ENCODE peak calls at places on chromosomes 7 and 10, in nine cellular contexts. One of them, this sample, is unnamed. For H3K27me3, the result is how much of the 10 kb centered on the place peaks cover.

GRCh38 chr10:63713191-63714144 is 192.3 kb downstream of the REEP3 start:
- DNase-seq in heart right ventricle: peak
- DNase-seq in endothelial cell of umbilical vein: peak
- DNase-seq in prostate gland: no peak
- DNase-seq in ovary: peak
- DNase-seq in HCT116: no peak
- DNase-seq in CD8-positive, alpha-beta T cell: no peak
- DNase-seq in lung: no peak
- DNase-seq in IMR-90: peak
- DNase-seq in this sample: peak

GRCh38 chr7:53811555-53812079 is 730.6 kb upstream of the VSTM2A start:
- DNase-seq in heart right ventricle: no peak
- DNase-seq in endothelial cell of umbilical vein: no peak
- DNase-seq in prostate gland: no peak
- DNase-seq in ovary: no peak
- DNase-seq in HCT116: no peak
- DNase-seq in CD8-positive, alpha-beta T cell: no peak
- DNase-seq in lung: no peak
- DNase-seq in IMR-90: no peak
- DNase-seq in this sample: no peak

GRCh38 chr7:25656581-25657026 is 428.3 kb upstream of the NPVF start:
- DNase-seq in heart right ventricle: no peak
- DNase-seq in endothelial cell of umbilical vein: peak
- DNase-seq in prostate gland: no peak
- DNase-seq in ovary: peak
- DNase-seq in HCT116: no peak
- DNase-seq in CD8-positive, alpha-beta T cell: no peak
- DNase-seq in lung: no peak
- DNase-seq in IMR-90: no peak
- DNase-seq in this sample: no peak

GRCh38 chr10:45470098-45471012 is 96.3 kb downstream of the ALOX5 start:
- DNase-seq in heart right ventricle: no peak
- DNase-seq in endothelial cell of umbilical vein: peak
- DNase-seq in prostate gland: peak
- DNase-seq in ovary: no peak
- DNase-seq in HCT116: no peak
- DNase-seq in CD8-positive, alpha-beta T cell: peak
- DNase-seq in lung: no peak
- DNase-seq in IMR-90: peak
- DNase-seq in this sample: peak

GRCh38 chr10:93074137-93074596 is 474 bp downstream of the CYP26A1 start:
- DNase-seq in heart right ventricle: no peak
- DNase-seq in endothelial cell of umbilical vein: no peak
- DNase-seq in prostate gland: peak
- DNase-seq in ovary: no peak
- DNase-seq in HCT116: no peak
- DNase-seq in CD8-positive, alpha-beta T cell: no peak
- DNase-seq in lung: no peak
- DNase-seq in IMR-90: no peak
- DNase-seq in this sample: no peak

GRCh38 chr10:5560142-5560843 is 35.5 kb downstream of the CALML3 start:
- DNase-seq in heart right ventricle: no peak
- DNase-seq in endothelial cell of umbilical vein: peak
- DNase-seq in prostate gland: no peak
- DNase-seq in ovary: no peak
- DNase-seq in HCT116: no peak
- DNase-seq in CD8-positive, alpha-beta T cell: no peak
- DNase-seq in lung: no peak
- DNase-seq in IMR-90: no peak
- DNase-seq in this sample: peak

GRCh38 chr7:82410461-82410860 is 33.1 kb downstream of the CACNA2D1 start:
- DNase-seq in heart right ventricle: peak
- DNase-seq in endothelial cell of umbilical vein: no peak
- DNase-seq in prostate gland: peak
- DNase-seq in ovary: no peak
- DNase-seq in HCT116: no peak
- DNase-seq in CD8-positive, alpha-beta T cell: no peak
- DNase-seq in lung: no peak
- DNase-seq in IMR-90: no peak
- DNase-seq in this sample: no peak

GRCh38 chr7:27605283-27605682 is 57.4 kb downstream of the HIBADH start:
- DNase-seq in heart right ventricle: no peak
- DNase-seq in endothelial cell of umbilical vein: no peak
- DNase-seq in prostate gland: no peak
- DNase-seq in ovary: no peak
- DNase-seq in HCT116: no peak
- DNase-seq in CD8-positive, alpha-beta T cell: no peak
- DNase-seq in lung: no peak
- DNase-seq in IMR-90: no peak
- DNase-seq in this sample: no peak

GRCh38 chr10:121596668-121597503 is 1.4 kb downstream of the FGFR2 start:
- DNase-seq in heart right ventricle: peak
- DNase-seq in endothelial cell of umbilical vein: no peak
- DNase-seq in prostate gland: peak
- DNase-seq in ovary: peak
- DNase-seq in HCT116: no peak
- DNase-seq in CD8-positive, alpha-beta T cell: no peak
- DNase-seq in lung: peak
- DNase-seq in IMR-90: no peak
- DNase-seq in this sample: no peak

GRCh38 chr10:70677620-70678249 is 5.4 kb downstream of the ADAMTS14 start:
- DNase-seq in heart right ventricle: no peak
- DNase-seq in endothelial cell of umbilical vein: no peak
- DNase-seq in prostate gland: no peak
- DNase-seq in ovary: no peak
- DNase-seq in HCT116: no peak
- DNase-seq in CD8-positive, alpha-beta T cell: no peak
- DNase-seq in lung: no peak
- DNase-seq in IMR-90: no peak
- DNase-seq in this sample: no peak

GRCh38 chr10:103262229-103262628 is 14.7 kb upstream of the INA start:
- DNase-seq in heart right ventricle: no peak
- DNase-seq in endothelial cell of umbilical vein: no peak
- DNase-seq in prostate gland: no peak
- DNase-seq in ovary: no peak
- DNase-seq in HCT116: no peak
- DNase-seq in CD8-positive, alpha-beta T cell: no peak
- DNase-seq in lung: no peak
- DNase-seq in IMR-90: no peak
- DNase-seq in this sample: no peak

DNA sequence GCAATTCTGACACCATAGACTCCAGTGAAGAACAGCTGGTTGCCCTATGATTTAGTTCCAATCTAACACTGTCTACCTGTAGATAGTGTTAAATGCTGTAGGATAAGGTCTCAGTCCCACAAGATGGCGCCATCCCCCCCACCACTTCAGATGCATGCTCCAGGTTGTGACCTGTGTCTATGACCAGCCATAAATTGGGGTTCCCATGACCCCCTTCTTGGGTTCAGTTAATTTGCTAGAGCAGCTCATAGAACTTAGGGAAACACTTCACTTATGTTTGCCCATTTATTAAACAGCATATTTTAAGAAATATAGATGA is 13.1 kb downstream of the CCSER2 start:
- DNase-seq in heart right ventricle: no peak
- DNase-seq in endothelial cell of umbilical vein: no peak
- DNase-seq in prostate gland: no peak
- DNase-seq in ovary: no peak
- DNase-seq in HCT116: no peak
- DNase-seq in CD8-positive, alpha-beta T cell: no peak
- DNase-seq in lung: no peak
- DNase-seq in IMR-90: no peak
- DNase-seq in this sample: no peak
- TF ChIP-seq CTCF in heart right ventricle: no peak
- TF ChIP-seq CTCF in endothelial cell of umbilical vein: no peak
- TF ChIP-seq CTCF in prostate gland: no peak
- TF ChIP-seq CTCF in ovary: no peak
- TF ChIP-seq CTCF in HCT116: peak
- TF ChIP-seq CTCF in CD8-positive, alpha-beta T cell: no peak
- TF ChIP-seq CTCF in lung: no peak
- TF ChIP-seq CTCF in IMR-90: no peak
- TF ChIP-seq CTCF in this sample: peak

GRCh38 chr10:695396-695795 is 5.9 kb upstream of the DIP2C start:
- DNase-seq in heart right ventricle: no peak
- DNase-seq in endothelial cell of umbilical vein: no peak
- DNase-seq in prostate gland: no peak
- DNase-seq in ovary: no peak
- DNase-seq in HCT116: no peak
- DNase-seq in CD8-positive, alpha-beta T cell: no peak
- DNase-seq in lung: no peak
- DNase-seq in IMR-90: no peak
- DNase-seq in this sample: no peak

GRCh38 chr10:690227-691161 is 1.0 kb upstream of the DIP2C start:
- DNase-seq in heart right ventricle: no peak
- DNase-seq in endothelial cell of umbilical vein: no peak
- DNase-seq in prostate gland: no peak
- DNase-seq in ovary: peak
- DNase-seq in HCT116: no peak
- DNase-seq in CD8-positive, alpha-beta T cell: no peak
- DNase-seq in lung: no peak
- DNase-seq in IMR-90: peak
- DNase-seq in this sample: no peak

GRCh38 chr10:691216-691615 is 1.7 kb upstream of the DIP2C start:
- DNase-seq in heart right ventricle: no peak
- DNase-seq in endothelial cell of umbilical vein: no peak
- DNase-seq in prostate gland: no peak
- DNase-seq in ovary: no peak
- DNase-seq in HCT116: no peak
- DNase-seq in CD8-positive, alpha-beta T cell: no peak
- DNase-seq in lung: no peak
- DNase-seq in IMR-90: no peak
- DNase-seq in this sample: no peak

GRCh38 chr10:692682-693351 is 3.3 kb upstream of the DIP2C start:
- DNase-seq in heart right ventricle: no peak
- DNase-seq in endothelial cell of umbilical vein: no peak
- DNase-seq in prostate gland: no peak
- DNase-seq in ovary: no peak
- DNase-seq in HCT116: no peak
- DNase-seq in CD8-positive, alpha-beta T cell: no peak
- DNase-seq in lung: no peak
- DNase-seq in IMR-90: no peak
- DNase-seq in this sample: no peak

GRCh38 chr10:693506-693905 is 4.0 kb upstream of the DIP2C start:
- DNase-seq in heart right ventricle: no peak
- DNase-seq in endothelial cell of umbilical vein: no peak
- DNase-seq in prostate gland: peak
- DNase-seq in ovary: no peak
- DNase-seq in HCT116: no peak
- DNase-seq in CD8-positive, alpha-beta T cell: no peak
- DNase-seq in lung: no peak
- DNase-seq in IMR-90: peak
- DNase-seq in this sample: no peak
- H3K27me3 ChIP-seq in heart right ventricle: under half
- H3K27me3 ChIP-seq in endothelial cell of umbilical vein: under half
- H3K27me3 ChIP-seq in prostate gland: under half
- H3K27me3 ChIP-seq in ovary: under half
- H3K27me3 ChIP-seq in HCT116: under half
- H3K27me3 ChIP-seq in CD8-positive, alpha-beta T cell: under half
- H3K27me3 ChIP-seq in lung: under half
- H3K27me3 ChIP-seq in IMR-90: under half
- H3K27me3 ChIP-seq in this sample: under half

GRCh38 chr7:140168816-140169215 is 8.0 kb downstream of the KDM7A start:
- DNase-seq in heart right ventricle: no peak
- DNase-seq in endothelial cell of umbilical vein: no peak
- DNase-seq in prostate gland: no peak
- DNase-seq in ovary: no peak
- DNase-seq in HCT116: no peak
- DNase-seq in CD8-positive, alpha-beta T cell: no peak
- DNase-seq in lung: no peak
- DNase-seq in IMR-90: no peak
- DNase-seq in this sample: no peak

GRCh38 chr7:140174217-140174616 is 2.6 kb downstream of the KDM7A start:
- DNase-seq in heart right ventricle: no peak
- DNase-seq in endothelial cell of umbilical vein: no peak
- DNase-seq in prostate gland: no peak
- DNase-seq in ovary: no peak
- DNase-seq in HCT116: no peak
- DNase-seq in CD8-positive, alpha-beta T cell: no peak
- DNase-seq in lung: no peak
- DNase-seq in IMR-90: no peak
- DNase-seq in this sample: no peak

GRCh38 chr7:140175221-140176218 is 1.3 kb downstream of the KDM7A start:
- DNase-seq in heart right ventricle: peak
- DNase-seq in endothelial cell of umbilical vein: peak
- DNase-seq in prostate gland: peak
- DNase-seq in ovary: peak
- DNase-seq in HCT116: peak
- DNase-seq in CD8-positive, alpha-beta T cell: peak
- DNase-seq in lung: peak
- DNase-seq in IMR-90: peak
- DNase-seq in this sample: peak

GRCh38 chr7:140165422-140165821 is 11.4 kb downstream of the KDM7A start:
- DNase-seq in heart right ventricle: no peak
- DNase-seq in endothelial cell of umbilical vein: peak
- DNase-seq in prostate gland: no peak
- DNase-seq in ovary: no peak
- DNase-seq in HCT116: peak
- DNase-seq in CD8-positive, alpha-beta T cell: no peak
- DNase-seq in lung: no peak
- DNase-seq in IMR-90: peak
- DNase-seq in this sample: peak

DNA sequence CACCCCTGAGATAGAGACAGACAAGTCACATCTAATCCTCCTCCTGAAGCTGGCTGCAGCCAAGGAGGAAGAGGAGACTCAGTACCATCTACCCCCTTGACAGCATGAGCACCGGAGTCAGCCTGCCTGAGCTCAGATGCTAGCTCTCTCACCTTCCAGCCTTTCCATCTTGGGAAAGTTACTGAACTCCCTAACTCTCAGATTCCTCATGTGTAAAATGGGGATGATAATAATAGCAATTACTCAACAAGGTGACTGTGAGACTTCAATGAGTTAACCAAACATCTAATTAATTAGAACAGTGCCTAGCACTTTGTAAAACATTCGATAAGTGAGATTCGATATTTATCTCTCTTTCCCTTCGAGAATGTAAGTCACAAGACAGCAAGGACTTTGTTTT is 6.4 kb downstream of the KDM7A start:
- DNase-seq in heart right ventricle: no peak
- DNase-seq in endothelial cell of umbilical vein: no peak
- DNase-seq in prostate gland: no peak
- DNase-seq in ovary: no peak
- DNase-seq in HCT116: no peak
- DNase-seq in CD8-positive, alpha-beta T cell: no peak
- DNase-seq in lung: no peak
- DNase-seq in IMR-90: no peak
- DNase-seq in this sample: no peak
- H3K4me3 ChIP-seq in heart right ventricle: no peak
- H3K4me3 ChIP-seq in endothelial cell of umbilical vein: no peak
- H3K4me3 ChIP-seq in prostate gland: no peak
- H3K4me3 ChIP-seq in ovary: no peak
- H3K4me3 ChIP-seq in HCT116: no peak
- H3K4me3 ChIP-seq in CD8-positive, alpha-beta T cell: no peak
- H3K4me3 ChIP-seq in lung: no peak
- H3K4me3 ChIP-seq in IMR-90: no peak
- H3K4me3 ChIP-seq in this sample: no peak

DNA sequence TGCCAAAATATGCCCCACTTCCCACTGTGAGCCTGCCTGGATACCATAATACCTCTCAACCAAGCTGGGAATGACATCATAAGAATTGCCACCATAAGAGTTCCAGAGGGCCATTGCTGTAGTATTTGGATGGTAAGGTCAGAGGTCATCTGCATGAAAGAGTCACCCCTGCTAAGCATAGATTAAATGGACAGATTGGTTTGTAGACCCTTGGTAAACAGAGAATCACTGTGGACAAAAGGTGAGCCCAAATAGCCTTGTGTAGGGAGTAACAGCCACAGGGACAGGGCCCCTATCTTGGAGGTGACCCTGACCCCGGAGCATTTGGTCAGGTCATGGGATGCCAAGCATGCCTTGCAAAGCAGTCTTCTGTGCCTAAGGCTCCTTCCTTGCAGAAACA is 129.7 kb downstream of the GPAM start:
- DNase-seq in heart right ventricle: no peak
- DNase-seq in endothelial cell of umbilical vein: no peak
- DNase-seq in prostate gland: no peak
- DNase-seq in ovary: no peak
- DNase-seq in HCT116: no peak
- DNase-seq in CD8-positive, alpha-beta T cell: no peak
- DNase-seq in lung: no peak
- DNase-seq in IMR-90: no peak
- DNase-seq in this sample: no peak
- TF ChIP-seq CTCF in heart right ventricle: no peak
- TF ChIP-seq CTCF in endothelial cell of umbilical vein: no peak
- TF ChIP-seq CTCF in prostate gland: no peak
- TF ChIP-seq CTCF in ovary: no peak
- TF ChIP-seq CTCF in HCT116: no peak
- TF ChIP-seq CTCF in CD8-positive, alpha-beta T cell: no peak
- TF ChIP-seq CTCF in lung: no peak
- TF ChIP-seq CTCF in IMR-90: no peak
- TF ChIP-seq CTCF in this sample: no peak

This sample was measured in brain microvascular endothelial cell.